ENCODE peak calls at places on chromosomes 5 and 9, in ten cellular contexts. D is upper lobe of left lung; Q is transverse colon; Z is foreskin keratinocyte; A is sigmoid colon; F is stomach; I is tibial artery; Y is A549; K is CD4-positive, alpha-beta T cell; P is pancreas. X is an unnamed sample.
A peak's percentile ranks its signal among the peaks of the same experiment; 100 is the strongest.

GRCh38 chr5:82104872-82105271 is 133.0 kb downstream of the ATG10 start:
- DNase-seq in Z (no peak), A (no peak), Q (no peak), D (no peak), K (no peak), P (no peak), F (no peak), I (no peak), Y (no peak), X (no peak)

GRCh38 chr5:71830626-71831539 is 111.8 kb downstream of the CARTPT start:
- DNase-seq in F (peak; percentile 69), K (no peak), Q (peak; percentile 37), Y (peak; percentile 33), D (peak; percentile 78), I (peak; percentile 94), A (peak; percentile 79), P (peak; percentile 71), Z (peak; percentile 29), X (no peak)

GRCh38 chr9:87792831-87793288 is 66.9 kb downstream of the CTSL start:
- DNase-seq in F (peak; percentile 40), K (no peak), I (peak; percentile 89), Q (peak; percentile 50), Y (peak; percentile 95), A (peak; percentile 90), D (peak; percentile 86), Z (no peak), P (no peak), X (peak; percentile 19)

GRCh38 chr9:123684393-123685149 is 245.4 kb downstream of the DENND1A start:
- DNase-seq in I (no peak), Q (no peak), Y (no peak), D (no peak), Z (peak; percentile 3), A (no peak), K (no peak), F (no peak), P (no peak), X (no peak)

GRCh38 chr5:148976569-148977321 is 86.1 kb downstream of the SH3TC2 start:
- DNase-seq in Z (no peak), A (no peak), D (no peak), P (no peak), Y (no peak), K (no peak), I (no peak), Q (no peak), F (no peak), X (no peak)

GRCh38 chr9:83935276-83935890 is 14.2 kb upstream of the KIF27 start:
- DNase-seq in P (no peak), Q (no peak), Y (no peak), K (no peak), F (peak; percentile 36), Z (no peak), I (no peak), A (no peak), D (no peak), X (no peak)

GRCh38 chr9:16145196-16145950 is 592.5 kb downstream of the CCDC171 start:
- DNase-seq in Z (no peak), P (no peak), I (no peak), D (no peak), A (no peak), Q (no peak), Y (no peak), K (no peak), F (no peak), X (no peak)

GRCh38 chr5:14481299-14481799 is 100.2 kb upstream of the OTULINL start:
- DNase-seq in I (no peak), F (no peak), Z (no peak), Q (no peak), K (no peak), P (no peak), A (no peak), D (no peak), Y (no peak), X (no peak)

GRCh38 chr9:92974161-92974661 is 26.9 kb downstream of the FGD3 start:
- DNase-seq in P (peak; percentile 68), I (peak; percentile 48), Z (no peak), F (no peak), Q (no peak), A (no peak), Y (no peak), K (no peak), D (no peak), X (no peak)

GRCh38 chr5:67059747-67060490 is 136.7 kb downstream of the CD180 start:
- DNase-seq in K (no peak), F (no peak), Y (no peak), I (no peak), P (no peak), A (no peak), Z (peak; percentile 45), Q (no peak), D (no peak), X (no peak)

GRCh38 chr5:6744841-6745705 is 31.8 kb downstream of the TENT4A start:
- DNase-seq in K (no peak), Q (peak; percentile 6), P (no peak), D (no peak), I (peak; percentile 54), Z (no peak), F (no peak), Y (no peak), A (peak; percentile 57), X (no peak)

GRCh38 chr5:42896523-42896922 is 84.8 kb upstream of the SELENOP start:
- DNase-seq in I (no peak), Q (no peak), F (no peak), Y (no peak), K (no peak), P (no peak), D (no peak), Z (no peak), A (no peak), X (no peak)

GRCh38 chr9:137205126-137206069 is at the start of the genes NDOR1 and TMEM203:
- DNase-seq in K (peak; percentile 92), Y (peak; percentile 84), Q (peak; percentile 94), A (peak; percentile 94), P (peak; percentile 92), Z (no peak), I (peak; percentile 93), D (peak; percentile 89), F (peak; percentile 94), X (peak; percentile 79)

GRCh38 chr9:134535171-134535570 is 106.4 kb upstream of the COL5A1 start:
- DNase-seq in Z (no peak), Y (no peak), K (no peak), Q (no peak), F (no peak), P (no peak), A (no peak), D (no peak), I (no peak), X (no peak)
- H3K27ac ChIP-seq in Z (no peak overlapping the region), Y (no peak overlapping the region), K (no peak overlapping the region), Q (no peak overlapping the region), F (no peak overlapping the region), P (no peak overlapping the region), A (no peak overlapping the region), D (no peak overlapping the region), I (no peak overlapping the region), X (no peak overlapping the region)

GRCh38 chr5:119338326-119338957 is 17.4 kb upstream of the TNFAIP8 start:
- DNase-seq in I (no peak), P (no peak), Y (no peak), K (no peak), F (no peak), D (no peak), Q (no peak), A (no peak), Z (no peak), X (no peak)
- H3K27ac ChIP-seq in I (no peak overlapping the region), P (no peak overlapping the region), Y (no peak overlapping the region), K (peak overlapping the region; percentile 83), F (peak overlapping the region; percentile 75), D (peak overlapping the region; percentile 5), Q (peak overlapping the region; percentile 28), A (no peak overlapping the region), Z (no peak overlapping the region), X (no peak overlapping the region)

GRCh38 chr5:175709276-175709781 is 51.5 kb downstream of the HRH2 start:
- DNase-seq in K (no peak), Z (no peak), F (peak; percentile 24), I (peak; percentile 49), Q (no peak), A (peak; percentile 46), D (no peak), Y (no peak), P (no peak), X (no peak)
- H3K27ac ChIP-seq in K (no peak overlapping the region), Z (no peak overlapping the region), F (no peak overlapping the region), I (no peak overlapping the region), Q (no peak overlapping the region), A (no peak overlapping the region), D (no peak overlapping the region), Y (no peak overlapping the region), P (no peak overlapping the region), X (no peak overlapping the region)

DNA sequence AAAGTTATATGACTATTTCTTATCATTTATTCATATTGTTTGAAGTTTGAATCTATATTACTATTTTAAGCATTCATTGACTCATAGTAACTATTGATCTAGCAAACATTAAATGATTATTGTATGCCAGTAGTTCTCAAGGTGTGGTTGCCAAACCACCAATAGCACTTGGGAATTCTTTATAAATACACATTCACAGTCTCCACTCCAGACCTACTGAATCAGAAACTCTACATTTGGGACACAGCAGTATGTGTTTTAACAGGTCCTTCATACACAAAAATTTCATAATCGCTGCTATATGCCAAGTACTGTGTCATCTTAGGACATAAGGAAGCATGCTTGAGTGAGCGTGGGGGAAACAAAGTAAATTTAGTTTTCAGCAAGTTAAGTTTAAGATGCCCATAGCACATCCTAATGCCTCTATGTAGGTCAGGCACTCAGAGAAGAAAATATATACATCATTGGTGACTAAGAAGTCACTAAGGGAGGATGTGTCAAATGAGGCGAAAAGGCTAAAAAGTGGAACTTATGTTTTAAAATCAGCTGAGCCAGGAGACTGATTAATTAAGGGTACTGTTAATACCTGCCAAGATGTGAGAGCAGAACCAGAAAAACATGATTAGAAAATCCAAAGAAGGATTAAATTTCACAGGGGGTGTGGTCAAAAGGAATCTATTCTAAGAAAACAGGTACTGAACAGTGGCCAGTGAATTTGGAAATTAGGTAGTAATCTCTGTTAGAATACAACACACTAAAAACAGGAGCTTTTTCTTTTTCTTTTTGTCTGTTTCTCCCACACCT is 340.8 kb downstream of the HCN1 start:
- DNase-seq in Q (no peak), Z (no peak), A (no peak), D (no peak), P (no peak), I (no peak), F (no peak), Y (no peak), K (no peak), X (no peak)
- H3K27ac ChIP-seq in Q (no peak overlapping the region), Z (no peak overlapping the region), A (no peak overlapping the region), D (no peak overlapping the region), P (no peak overlapping the region), I (no peak overlapping the region), F (no peak overlapping the region), Y (no peak overlapping the region), K (no peak overlapping the region), X (no peak overlapping the region)

X was measured in breast epithelium.